ENCODE peak calls at places on chromosomes 11 and 22, in four cellular contexts. N is body of pancreas, J is uterus, U is IMR-90. A is an unnamed sample.

GRCh38 chr11:107370390-107370789 is 87.2 kb downstream of the CWF19L2 start:
- DNase-seq in N (no peak), J (no peak), U (no peak), A (no peak)

GRCh38 chr11:117334896-117335295 is 7.2 kb downstream of the CEP164 start:
- DNase-seq in J (no peak), U (no peak), N (no peak), A (no peak)

GRCh38 chr11:115146425-115146824 is 357.8 kb downstream of the CADM1 start:
- DNase-seq in N (no peak), J (no peak), U (no peak), A (no peak)

GRCh38 chr11:84310261-84310660 is 1024.1 kb upstream of the CCDC90B start:
- DNase-seq in J (no peak), N (no peak), U (no peak), A (no peak)

GRCh38 chr11:48007677-48008076 is 27.3 kb downstream of the PTPRJ start:
- DNase-seq in J (no peak), N (no peak), U (no peak), A (no peak)

GRCh38 chr11:68003846-68004550 is at the start of gene UNC93B1:
- DNase-seq in J (peak; percentile 83), N (peak; percentile 93), U (peak; percentile 76), A (peak; percentile 88)

GRCh38 chr11:117095301-117096139 is 2.7 kb downstream of the SIK3 start:
- DNase-seq in J (no peak), U (peak; percentile 52), N (no peak), A (no peak)

GRCh38 chr22:28899199-28899853 is 16.0 kb downstream of the ZNRF3 start:
- DNase-seq in J (no peak), U (peak; percentile 20), N (no peak), A (no peak)

GRCh38 chr11:58395581-58395980 is 11.1 kb downstream of the OR5B3 start:
- DNase-seq in U (peak; percentile 71), J (no peak), N (no peak), A (no peak)

GRCh38 chr22:20749453-20749852 is 24.5 kb upstream of the SERPIND1 start:
- DNase-seq in U (no peak), J (no peak), N (no peak), A (no peak)

GRCh38 chr22:37193629-37194191 is 5.7 kb upstream of the C1QTNF6 start:
- DNase-seq in U (peak; percentile 36), N (peak; percentile 13), J (peak; percentile 35), A (no peak)

GRCh38 chr22:24140357-24140756 is 40.9 kb upstream of the SUSD2 start:
- DNase-seq in N (no peak), J (peak; percentile 54), U (peak; percentile 40), A (no peak)

GRCh38 chr11:62001450-62002178 is 34.2 kb upstream of the FTH1 start:
- DNase-seq in U (no peak), N (peak; percentile 88), J (peak; percentile 42), A (peak; percentile 89)

GRCh38 chr11:61776561-61777075 is 15.8 kb downstream of the TMEM258 start:
- DNase-seq in U (peak; percentile 68), N (peak; percentile 78), J (no peak), A (peak; percentile 15)

GRCh38 chr11:128324531-128325141 is 262.7 kb downstream of the ETS1 start:
- DNase-seq in N (no peak), J (no peak), U (no peak), A (peak; percentile 45)

GRCh38 chr11:111403021-111403725 is 24.1 kb upstream of the POU2AF1 start:
- DNase-seq in U (no peak), N (no peak), J (no peak), A (peak; percentile 41)

GRCh38 chr11:90997241-90997640 is 774.4 kb upstream of the CHORDC1 start:
- DNase-seq in N (no peak), J (no peak), U (no peak), A (no peak)

GRCh38 chr11:59610289-59610688 is 5.3 kb downstream of the OSBP start:
- DNase-seq in U (no peak), J (no peak), N (no peak), A (no peak)

GRCh38 chr22:17777005-17777716 is 2.9 kb upstream of the BID start:
- DNase-seq in N (no peak), U (no peak), J (no peak), A (no peak)

GRCh38 chr22:46104170-46104880 is 46.0 kb upstream of the PPARA start:
- DNase-seq in J (no peak), U (no peak), N (peak; percentile 94), A (no peak)

GRCh38 chr22:46959369-46959768 is 196.9 kb downstream of the TBC1D22A start:
- DNase-seq in U (no peak), J (no peak), N (no peak), A (no peak)

GRCh38 chr22:27638329-27639179 is 163.0 kb downstream of the MN1 start:
- DNase-seq in U (no peak), N (no peak), J (no peak), A (no peak)

GRCh38 chr11:96339704-96340554 is 3.1 kb downstream of the MAML2 start:
- DNase-seq in U (peak; percentile 59), N (no peak), J (no peak), A (no peak)

GRCh38 chr22:27124336-27125023 is 467.1 kb downstream of the MIAT start:
- DNase-seq in N (no peak), J (no peak), U (no peak), A (no peak)

GRCh38 chr11:11022126-11022730 is 164.4 kb upstream of the ZBED5 start:
- DNase-seq in N (no peak), J (no peak), U (peak; percentile 24), A (no peak)

GRCh38 chr11:68870470-68870869 is 28.8 kb upstream of the CPT1A start:
- DNase-seq in N (no peak), J (no peak), U (no peak), A (no peak)

GRCh38 chr11:67381244-67381972 is 8.0 kb upstream of the CLCF1 start:
- DNase-seq in N (no peak), U (no peak), J (peak; percentile 23), A (peak; percentile 63)

GRCh38 chr22:50625568-50626313 is 2.2 kb downstream of the ARSA start:
- DNase-seq in N (no peak), J (no peak), U (no peak), A (no peak)

GRCh38 chr11:125165111-125165663 is 636 bp downstream of the PKNOX2 start:
- DNase-seq in J (peak; percentile 45), N (peak; percentile 58), U (peak; percentile 24), A (peak; percentile 52)

GRCh38 chr11:57888385-57888784 is 126.8 kb downstream of the CTNND1 start:
- DNase-seq in U (no peak), J (no peak), N (no peak), A (no peak)

GRCh38 chr22:19941365-19942070 is at the start of the genes COMT and TXNRD2:
- DNase-seq in N (peak; percentile 75), J (peak; percentile 73), U (peak; percentile 57), A (peak; percentile 75)

GRCh38 chr11:112650568-112650967 is 310.7 kb upstream of the NCAM1 start:
- DNase-seq in N (no peak), J (no peak), U (no peak), A (no peak)

GRCh38 chr11:6481924-6482275 is 599 bp downstream of the TIMM10B start:
- DNase-seq in N (no peak), U (no peak), J (no peak), A (no peak)

GRCh38 chr11:65593518-65594414 is 1.8 kb downstream of the KCNK7 start:
- DNase-seq in N (peak; percentile 34), U (no peak), J (no peak), A (no peak)
- TF ChIP-seq POLR2A in N (no peak), U (no peak), J (no peak), A (no peak)

GRCh38 chr11:9461760-9462134 is 935 bp downstream of the ZNF143 start:
- DNase-seq in J (no peak), U (peak; percentile 15), N (no peak), A (no peak)
- TF ChIP-seq POLR2A in J (no peak), U (no peak), N (no peak), A (no peak)

GRCh38 chr22:44162960-44163359 is 17.8 kb upstream of the PARVG start:
- DNase-seq in N (no peak), J (no peak), U (no peak), A (no peak)

GRCh38 chr22:44163536-44163935 is 17.2 kb upstream of the PARVG start:
- DNase-seq in U (no peak), N (no peak), J (no peak), A (no peak)

GRCh38 chr22:44160416-44160815 is 20.3 kb upstream of the PARVG start:
- DNase-seq in U (no peak), J (no peak), N (no peak), A (no peak)

GRCh38 chr22:44159811-44160210 is 20.9 kb upstream of the PARVG start:
- DNase-seq in N (no peak), U (no peak), J (no peak), A (no peak)

DNA sequence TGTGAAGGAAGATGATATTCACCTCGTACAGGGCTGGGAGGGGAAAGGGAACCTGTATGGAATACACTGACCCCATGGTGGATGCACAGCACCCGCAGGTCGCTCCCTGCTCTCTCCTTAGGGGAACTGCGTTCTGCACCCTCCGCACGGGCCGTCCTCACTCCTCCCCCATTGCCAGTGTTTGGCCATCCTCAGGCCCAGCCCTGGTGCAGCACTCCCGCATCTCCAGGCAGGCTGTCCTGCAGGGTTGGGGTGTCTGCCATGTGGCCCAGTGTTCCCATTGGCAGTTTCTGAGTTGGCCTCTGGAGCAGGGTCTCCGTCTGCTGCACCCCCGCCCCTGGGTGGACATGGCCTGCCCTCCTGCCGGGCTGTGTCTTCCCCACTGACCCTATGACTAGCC is 19.1 kb upstream of the PARVG start:
- DNase-seq in J (no peak), N (no peak), U (no peak), A (no peak)
- TF ChIP-seq POLR2A in J (no peak), N (no peak), U (no peak), A (no peak)

DNA sequence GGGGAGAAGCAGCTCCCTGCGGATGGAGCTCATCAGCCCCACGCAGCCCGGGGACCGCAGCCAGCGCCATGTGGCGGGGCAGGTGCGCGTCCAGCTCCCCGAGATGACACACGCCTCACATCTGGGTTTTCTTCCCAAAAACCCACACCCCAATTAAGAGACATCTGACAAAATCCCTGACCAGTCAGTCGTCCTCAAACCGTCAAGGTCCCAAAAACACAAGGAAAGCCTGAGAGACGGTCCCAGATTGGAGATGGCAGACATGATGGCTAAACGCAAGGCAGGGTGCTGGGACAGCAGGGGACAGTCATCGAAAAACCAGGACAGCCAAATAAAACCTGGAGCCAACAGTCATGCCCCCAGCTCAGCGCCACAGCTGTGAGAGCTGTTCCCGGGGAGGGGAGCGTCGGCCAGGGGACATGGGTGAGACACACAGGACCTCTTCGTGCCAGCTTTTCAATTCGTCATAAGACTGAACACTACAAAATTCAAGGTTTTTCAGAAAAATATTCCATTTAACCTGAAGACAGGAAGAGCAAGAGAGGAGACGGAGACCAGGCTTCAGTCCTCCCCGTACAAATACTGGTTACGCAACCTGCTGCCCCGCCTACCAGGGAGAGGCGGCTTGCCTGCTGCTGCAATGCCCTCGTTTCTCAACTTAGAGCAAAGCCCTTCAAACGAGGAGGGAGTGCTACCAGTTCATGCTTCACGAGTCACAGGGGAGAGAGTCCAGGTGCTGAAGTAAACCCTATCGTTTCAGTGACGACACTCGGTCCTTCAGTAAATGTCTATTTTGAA is 10.5 kb downstream of the TOLLIP start:
- DNase-seq in U (peak; percentile 59), J (peak; percentile 88), N (peak; percentile 93), A (peak; percentile 94)
- TF ChIP-seq POLR2A in U (no peak), J (no peak), N (peak; percentile 69), A (peak; percentile 26)

GRCh38 chr11:34345991-34346480 is 11.8 kb downstream of the ABTB2 start:
- DNase-seq in U (peak; percentile 24), N (no peak), J (peak; percentile 47), A (no peak)
- TF ChIP-seq POLR2A in U (no peak), N (no peak), J (no peak), A (no peak)

A was measured in thyroid gland.